ENCODE peak calls at places on chromosomes 3 and 15, in seven cellular contexts. V is lower leg skin, R is spleen, E is posterior cingulate gyrus, H is GM04504, B is HEK293T, X is HL-60. T is an unnamed sample.

GRCh38 chr3:36868614-36869436 is 76.0 kb downstream of the TRANK1 start:
- DNase-seq in B (peak), E (no peak), H (peak), R (no peak), V (no peak), X (peak), T (no peak)

GRCh38 chr3:107241217-107241616 is 136.0 kb upstream of the CCDC54 start:
- DNase-seq in E (no peak), H (peak), X (peak), B (peak), V (no peak), R (peak), T (no peak)

GRCh38 chr3:53585042-53585441 is 90.6 kb downstream of the CACNA1D start:
- DNase-seq in V (no peak), X (no peak), R (no peak), E (no peak), B (no peak), H (no peak), T (no peak)

GRCh38 chr3:188270423-188270972 is 116.5 kb downstream of the LPP start:
- DNase-seq in E (no peak), B (no peak), R (no peak), H (peak), X (peak), V (no peak), T (no peak)

GRCh38 chr3:143644370-143645089 is 203.7 kb downstream of the SLC9A9 start:
- DNase-seq in V (no peak), E (no peak), X (peak), B (peak), H (peak), R (no peak), T (no peak)

GRCh38 chr3:155763870-155764463 is 19.1 kb upstream of the PLCH1 start:
- DNase-seq in X (no peak), B (no peak), H (no peak), R (no peak), V (no peak), E (no peak), T (no peak)

GRCh38 chr15:71658827-71659729 is 151.3 kb upstream of the NR2E3 start:
- DNase-seq in R (no peak), X (no peak), H (no peak), E (no peak), B (no peak), V (no peak), T (no peak)

GRCh38 chr3:56347219-56347871 is 120.9 kb downstream of the ERC2 start:
- DNase-seq in V (no peak), E (peak), X (peak), R (no peak), H (no peak), B (peak), T (no peak)

GRCh38 chr3:160941885-160942494 is 163.2 kb downstream of the B3GALNT1 start:
- DNase-seq in V (peak), E (no peak), R (no peak), B (peak), H (peak), X (peak), T (peak)

GRCh38 chr15:25864966-25865365 is 1.8 kb upstream of the ATP10A start:
- DNase-seq in H (no peak), B (no peak), E (no peak), X (no peak), R (no peak), V (no peak), T (no peak)

GRCh38 chr15:82875411-82876003 is 66.1 kb downstream of the WHAMM start:
- DNase-seq in X (no peak), B (no peak), R (no peak), H (peak), V (no peak), E (no peak), T (no peak)

GRCh38 chr15:62362608-62363007 is 197.5 kb upstream of the C2CD4B start:
- DNase-seq in V (no peak), B (no peak), X (no peak), H (peak), E (no peak), R (no peak), T (no peak)

GRCh38 chr3:129593595-129594339 is 12.7 kb downstream of the PLXND1 start:
- DNase-seq in H (no peak), V (no peak), X (peak), B (peak), E (no peak), R (peak), T (no peak)

GRCh38 chr15:100703671-100704070 is 101.3 kb downstream of the ASB7 start:
- DNase-seq in E (no peak), X (no peak), V (peak), R (peak), H (no peak), B (no peak), T (no peak)

GRCh38 chr15:101121511-101122090 is 130.2 kb downstream of the CHSY1 start:
- DNase-seq in V (peak), E (no peak), R (peak), H (no peak), X (peak), B (peak), T (peak)

GRCh38 chr3:113261996-113262665 is 50.8 kb downstream of the BOC start:
- DNase-seq in V (peak), E (no peak), H (no peak), B (no peak), X (no peak), R (no peak), T (no peak)

GRCh38 chr15:66587749-66588148 is 22.0 kb upstream of the LCTL start:
- DNase-seq in X (no peak), H (no peak), V (no peak), E (no peak), B (no peak), R (no peak), T (no peak)

GRCh38 chr3:134197681-134198261 is 52.9 kb downstream of the RYK start:
- DNase-seq in E (no peak), R (no peak), V (no peak), B (peak), X (peak), H (peak), T (no peak)

GRCh38 chr15:67089218-67090193 is 24.1 kb downstream of the SMAD3 start:
- DNase-seq in B (no peak), X (no peak), V (no peak), R (peak), H (no peak), E (no peak), T (no peak)

GRCh38 chr3:43689766-43690399 is 855 bp upstream of the ABHD5 start:
- DNase-seq in H (no peak), B (no peak), R (no peak), E (no peak), V (no peak), X (no peak), T (no peak)

GRCh38 chr3:45367451-45367850 is 20.9 kb upstream of the LARS2 start:
- DNase-seq in B (no peak), V (no peak), X (no peak), R (no peak), E (no peak), H (peak), T (no peak)

T was measured in gastrocnemius medialis.